ENCODE peak calls at places on chromosomes 5 and 9, in six cellular contexts. One of them, this sample, is unnamed.
A peak's percentile ranks its signal among the peaks of the same experiment; 100 is the strongest.

GRCh38 chr9:128160603-128160987 is 530 bp downstream of the BBLN start:
- DNase-seq in OCI-LY7: peak; percentile 52
- DNase-seq in osteoblast: peak; percentile 87
- DNase-seq in neuronal stem cell: no peak
- DNase-seq in A549: no peak
- DNase-seq in neural progenitor cell: peak; percentile 59
- DNase-seq in this sample: no peak

GRCh38 chr5:173781432-173781825 is 106.7 kb upstream of the CPEB4 start:
- DNase-seq in OCI-LY7: no peak
- DNase-seq in osteoblast: no peak
- DNase-seq in neuronal stem cell: no peak
- DNase-seq in A549: peak; percentile 70
- DNase-seq in neural progenitor cell: no peak
- DNase-seq in this sample: no peak

GRCh38 chr5:166236327-166236726 is 2055.1 kb upstream of the WWC1 start:
- DNase-seq in OCI-LY7: no peak
- DNase-seq in osteoblast: no peak
- DNase-seq in neuronal stem cell: no peak
- DNase-seq in A549: no peak
- DNase-seq in neural progenitor cell: no peak
- DNase-seq in this sample: no peak

GRCh38 chr9:136526625-136527066 is 19.2 kb downstream of the NOTCH1 start:
- DNase-seq in OCI-LY7: no peak
- DNase-seq in osteoblast: no peak
- DNase-seq in neuronal stem cell: no peak
- DNase-seq in A549: no peak
- DNase-seq in neural progenitor cell: peak; percentile 72
- DNase-seq in this sample: no peak

GRCh38 chr9:127698985-127699670 is 7.7 kb upstream of the CFAP157 start:
- DNase-seq in OCI-LY7: peak; percentile 89
- DNase-seq in osteoblast: peak; percentile 99
- DNase-seq in neuronal stem cell: peak; percentile 91
- DNase-seq in A549: peak; percentile 98
- DNase-seq in neural progenitor cell: peak; percentile 97
- DNase-seq in this sample: peak; percentile 97

GRCh38 chr9:113221800-113222481 is 597 bp downstream of the SLC31A1 start:
- DNase-seq in OCI-LY7: peak; percentile 14
- DNase-seq in osteoblast: peak; percentile 57
- DNase-seq in neuronal stem cell: peak; percentile 1
- DNase-seq in A549: no peak
- DNase-seq in neural progenitor cell: no peak
- DNase-seq in this sample: no peak

GRCh38 chr5:157624144-157624543 is 28.1 kb downstream of the SOX30 start:
- DNase-seq in OCI-LY7: no peak
- DNase-seq in osteoblast: no peak
- DNase-seq in neuronal stem cell: no peak
- DNase-seq in A549: no peak
- DNase-seq in neural progenitor cell: no peak
- DNase-seq in this sample: no peak

GRCh38 chr5:52893863-52894262 is 95.3 kb upstream of the ITGA2 start:
- DNase-seq in OCI-LY7: no peak
- DNase-seq in osteoblast: no peak
- DNase-seq in neuronal stem cell: no peak
- DNase-seq in A549: no peak
- DNase-seq in neural progenitor cell: no peak
- DNase-seq in this sample: no peak

GRCh38 chr5:141338538-141339306 is at the start of gene PCDHGA2:
- DNase-seq in OCI-LY7: peak; percentile 46
- DNase-seq in osteoblast: peak; percentile 82
- DNase-seq in neuronal stem cell: no peak
- DNase-seq in A549: peak; percentile 74
- DNase-seq in neural progenitor cell: peak; percentile 54
- DNase-seq in this sample: peak; percentile 65
- H3K27ac ChIP-seq in OCI-LY7: no peak within 1 kb of the TSS
- H3K27ac ChIP-seq in osteoblast: no peak within 1 kb of the TSS
- H3K27ac ChIP-seq in neuronal stem cell: no peak within 1 kb of the TSS
- H3K27ac ChIP-seq in A549: peak within 1 kb of the TSS; percentile 59
- H3K27ac ChIP-seq in neural progenitor cell: no peak within 1 kb of the TSS
- H3K27ac ChIP-seq in this sample: no peak within 1 kb of the TSS

DNA sequence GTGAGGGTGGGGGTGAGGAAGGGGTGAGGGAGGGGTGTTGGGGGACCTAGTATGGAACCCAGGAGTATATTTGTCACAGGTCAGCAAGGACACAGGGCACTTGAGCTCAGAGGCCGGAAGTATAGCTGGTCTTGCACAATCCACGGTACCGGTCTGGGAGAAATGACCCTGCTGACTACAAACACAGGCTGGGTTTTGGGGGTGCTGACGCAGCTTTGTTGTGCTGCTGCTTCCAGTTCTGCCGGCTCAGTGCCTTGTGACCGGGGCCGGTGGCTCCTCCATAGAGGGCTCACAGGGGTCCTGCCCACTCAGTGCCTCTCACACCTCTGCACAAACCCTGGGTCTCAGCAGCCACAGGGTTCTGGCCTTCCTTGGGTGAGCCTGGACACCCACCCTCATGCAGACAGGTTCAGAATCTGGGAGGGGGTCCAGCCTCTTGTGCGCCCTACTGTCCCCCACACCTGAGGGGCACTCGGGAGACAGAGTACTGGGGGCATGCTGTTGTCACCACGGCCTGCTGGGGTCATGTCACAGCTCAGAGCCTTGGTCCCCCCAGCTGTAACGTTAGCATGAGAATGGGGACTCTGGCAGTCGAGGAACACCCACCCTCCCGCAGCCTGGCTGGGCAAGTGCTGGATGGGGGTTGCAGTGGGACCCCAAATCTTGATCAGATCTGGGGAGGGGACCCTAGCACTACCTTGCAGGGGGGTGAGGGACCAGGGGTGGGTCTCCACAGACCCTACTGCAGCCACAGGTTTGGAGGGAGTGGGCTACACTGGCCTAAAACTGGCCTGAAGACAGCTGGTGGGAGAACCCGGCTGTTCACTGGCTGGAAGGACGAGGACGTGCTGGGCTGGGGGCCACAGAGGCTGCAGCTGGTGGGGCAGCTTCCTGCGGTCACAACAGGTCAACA is 17.7 kb downstream of the NINJ1 start:
- DNase-seq in OCI-LY7: no peak
- DNase-seq in osteoblast: peak; percentile 95
- DNase-seq in neuronal stem cell: no peak
- DNase-seq in A549: peak; percentile 57
- DNase-seq in neural progenitor cell: no peak
- DNase-seq in this sample: peak; percentile 86
- H3K4me2 ChIP-seq in OCI-LY7: no peak overlapping the region
- H3K4me2 ChIP-seq in osteoblast: peak overlapping the region; percentile 37
- H3K4me2 ChIP-seq in neuronal stem cell: peak overlapping the region; percentile 11
- H3K4me2 ChIP-seq in A549: peak overlapping the region; percentile 58
- H3K4me2 ChIP-seq in neural progenitor cell: no peak overlapping the region
- H3K4me2 ChIP-seq in this sample: peak overlapping the region; percentile 25

DNA sequence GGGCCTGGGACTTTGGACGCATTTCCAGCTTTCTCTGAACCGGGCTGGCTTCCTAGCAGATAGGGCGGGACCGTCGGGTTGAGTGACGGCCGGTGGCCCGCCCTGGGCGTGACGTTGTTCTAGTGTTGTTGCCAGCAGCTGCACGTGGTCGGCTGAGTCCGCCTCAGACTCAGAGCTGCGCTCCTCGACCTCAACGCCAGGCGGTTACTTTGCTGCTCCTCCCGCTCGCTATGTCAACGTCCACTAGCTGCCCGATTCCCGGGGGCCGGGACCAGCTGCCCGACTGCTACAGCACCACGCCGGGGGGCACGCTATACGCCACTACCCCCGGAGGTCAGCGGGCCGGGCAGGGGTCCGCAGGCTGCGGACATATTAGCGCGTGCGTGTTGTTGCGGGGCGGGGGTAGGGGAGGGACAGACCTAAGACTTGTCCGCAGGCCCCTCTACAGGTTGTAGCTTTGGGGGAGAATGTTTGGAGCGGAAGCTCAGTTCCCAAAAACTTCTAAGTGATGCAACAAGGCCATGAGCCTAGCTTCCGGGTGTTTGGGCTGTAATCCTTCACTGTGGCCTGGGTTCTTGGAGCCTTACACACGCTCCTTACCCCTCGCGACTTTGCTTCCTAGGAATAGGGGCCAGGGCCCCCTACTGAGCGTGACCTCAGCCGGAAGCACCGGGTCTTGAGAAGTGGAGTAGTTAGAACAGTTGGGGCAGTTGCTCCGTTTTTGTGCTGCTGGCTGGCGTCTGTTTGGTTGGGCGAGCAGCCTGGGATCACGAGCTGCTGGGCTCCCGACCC is at the start of gene EIF4EBP3:
- DNase-seq in OCI-LY7: peak; percentile 55
- DNase-seq in osteoblast: peak; percentile 95
- DNase-seq in neuronal stem cell: peak; percentile 87
- DNase-seq in A549: peak; percentile 90
- DNase-seq in neural progenitor cell: peak; percentile 98
- DNase-seq in this sample: peak; percentile 91
- H3K27ac ChIP-seq in OCI-LY7: no peak within 1 kb of the TSS
- H3K27ac ChIP-seq in osteoblast: peak within 1 kb of the TSS; percentile 85
- H3K27ac ChIP-seq in neuronal stem cell: peak within 1 kb of the TSS; percentile 68
- H3K27ac ChIP-seq in A549: peak within 1 kb of the TSS; percentile 56
- H3K27ac ChIP-seq in neural progenitor cell: peak within 1 kb of the TSS; percentile 67
- H3K27ac ChIP-seq in this sample: peak within 1 kb of the TSS; percentile 80

GRCh38 chr5:15707631-15708030 is 207.7 kb downstream of the FBXL7 start:
- DNase-seq in OCI-LY7: no peak
- DNase-seq in osteoblast: no peak
- DNase-seq in neuronal stem cell: no peak
- DNase-seq in A549: no peak
- DNase-seq in neural progenitor cell: no peak
- DNase-seq in this sample: no peak

GRCh38 chr5:15702102-15702501 is 202.1 kb downstream of the FBXL7 start:
- DNase-seq in OCI-LY7: no peak
- DNase-seq in osteoblast: no peak
- DNase-seq in neuronal stem cell: no peak
- DNase-seq in A549: peak; percentile 4
- DNase-seq in neural progenitor cell: no peak
- DNase-seq in this sample: peak; percentile 55

GRCh38 chr5:15704397-15704947 is 204.5 kb downstream of the FBXL7 start:
- DNase-seq in OCI-LY7: no peak
- DNase-seq in osteoblast: peak; percentile 14
- DNase-seq in neuronal stem cell: no peak
- DNase-seq in A549: no peak
- DNase-seq in neural progenitor cell: no peak
- DNase-seq in this sample: peak; percentile 59

DNA sequence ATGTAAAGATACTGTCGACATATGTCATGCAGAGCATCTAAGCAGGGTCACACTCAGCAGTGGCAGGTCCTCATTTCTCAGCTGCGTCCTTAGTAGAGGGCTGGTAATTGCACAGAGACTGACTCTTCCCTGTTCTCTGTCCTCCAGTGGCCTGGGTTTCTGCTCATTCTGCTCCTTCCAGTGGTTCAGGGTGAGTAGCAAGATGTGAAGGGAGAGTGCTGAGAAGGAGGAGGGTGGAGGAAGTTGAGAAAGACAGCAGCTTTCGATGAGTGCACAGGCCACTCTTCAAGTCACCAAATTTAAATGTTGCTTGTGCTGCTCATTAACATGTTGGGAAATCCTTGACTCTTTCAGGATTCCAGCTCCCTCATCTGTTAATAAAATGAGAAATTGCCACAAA is 203.9 kb downstream of the FBXL7 start:
- DNase-seq in OCI-LY7: no peak
- DNase-seq in osteoblast: peak; percentile 67
- DNase-seq in neuronal stem cell: no peak
- DNase-seq in A549: no peak
- DNase-seq in neural progenitor cell: no peak
- DNase-seq in this sample: no peak
- H3K4me2 ChIP-seq in OCI-LY7: no peak overlapping the region
- H3K4me2 ChIP-seq in osteoblast: no peak overlapping the region
- H3K4me2 ChIP-seq in neuronal stem cell: no peak overlapping the region
- H3K4me2 ChIP-seq in A549: no peak overlapping the region
- H3K4me2 ChIP-seq in neural progenitor cell: no peak overlapping the region
- H3K4me2 ChIP-seq in this sample: no peak overlapping the region

GRCh38 chr5:32143991-32144636 is 30.0 kb downstream of the GOLPH3 start:
- DNase-seq in OCI-LY7: no peak
- DNase-seq in osteoblast: no peak
- DNase-seq in neuronal stem cell: no peak
- DNase-seq in A549: no peak
- DNase-seq in neural progenitor cell: no peak
- DNase-seq in this sample: no peak
- H3K27ac ChIP-seq in OCI-LY7: no peak overlapping the region
- H3K27ac ChIP-seq in osteoblast: no peak overlapping the region
- H3K27ac ChIP-seq in neuronal stem cell: no peak overlapping the region
- H3K27ac ChIP-seq in A549: no peak overlapping the region
- H3K27ac ChIP-seq in neural progenitor cell: no peak overlapping the region
- H3K27ac ChIP-seq in this sample: no peak overlapping the region

DNA sequence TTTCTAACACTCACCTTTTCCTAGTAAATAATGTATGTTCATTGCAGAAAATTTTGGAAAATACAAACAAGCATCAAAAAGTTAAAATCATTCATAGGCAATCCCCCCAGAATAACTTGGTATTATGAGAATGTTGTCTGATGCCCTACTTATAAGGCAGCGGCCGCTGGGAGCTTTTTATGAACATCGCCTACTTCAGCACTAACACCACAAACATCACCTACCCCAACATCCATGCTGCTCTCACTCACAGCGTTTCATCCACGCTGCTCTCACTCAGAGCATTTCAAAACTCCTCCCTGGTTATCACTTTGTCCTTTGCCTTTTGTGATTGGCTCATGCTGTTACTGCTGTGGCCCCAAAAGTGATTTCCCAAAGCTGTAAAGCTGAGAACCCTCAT is 25.4 kb downstream of the SHC3 start:
- DNase-seq in OCI-LY7: no peak
- DNase-seq in osteoblast: no peak
- DNase-seq in neuronal stem cell: no peak
- DNase-seq in A549: no peak
- DNase-seq in neural progenitor cell: no peak
- DNase-seq in this sample: peak; percentile 18
- H3K4me2 ChIP-seq in OCI-LY7: no peak overlapping the region
- H3K4me2 ChIP-seq in osteoblast: peak overlapping the region; percentile 36
- H3K4me2 ChIP-seq in neuronal stem cell: no peak overlapping the region
- H3K4me2 ChIP-seq in A549: peak overlapping the region; percentile 64
- H3K4me2 ChIP-seq in neural progenitor cell: no peak overlapping the region
- H3K4me2 ChIP-seq in this sample: peak overlapping the region; percentile 41